ENCODE peak calls at places on chromosomes 7 and 10, in eight cellular contexts. J, L, W, G, B, E, A and X are unnamed samples.

GRCh38 chr7:42617781-42618457 is 294.0 kb downstream of the C7orf25 start:
- DNase-seq in J (no peak), L (no peak), W (no peak), G (no peak), B (no peak), E (no peak), A (no peak), X (no peak)

GRCh38 chr7:47191876-47192291 is 390.0 kb downstream of the TNS3 start:
- DNase-seq in J (no peak), L (no peak), W (no peak), G (no peak), B (no peak), E (no peak), A (no peak), X (no peak)

GRCh38 chr10:54091237-54091636 is 709.8 kb downstream of the PCDH15 start:
- DNase-seq in J (no peak), L (no peak), W (no peak), G (no peak), B (no peak), E (no peak), A (no peak), X (no peak)

GRCh38 chr7:542935-543789 is 23.5 kb upstream of the PDGFA start:
- DNase-seq in J (peak; percentile 94), L (peak; percentile 92), W (no peak), G (no peak), B (peak; percentile 97), E (no peak), A (peak; percentile 73), X (peak; percentile 94)

GRCh38 chr7:98360221-98361124 is 40.4 kb downstream of the BAIAP2L1 start:
- DNase-seq in J (no peak), L (no peak), W (no peak), G (no peak), B (peak; percentile 64), E (no peak), A (no peak), X (no peak)

GRCh38 chr7:33776791-33777190 is 128.5 kb upstream of the BMPER start:
- DNase-seq in J (peak; percentile 26), L (peak; percentile 38), W (no peak), G (no peak), B (peak; percentile 49), E (no peak), A (no peak), X (no peak)

GRCh38 chr7:14834888-14835287 is 67.7 kb downstream of the DGKB start:
- DNase-seq in J (no peak), L (no peak), W (no peak), G (no peak), B (no peak), E (no peak), A (no peak), X (peak; percentile 74)

GRCh38 chr7:16098585-16099179 is 322.7 kb downstream of the CRPPA start:
- DNase-seq in J (peak; percentile 28), L (peak; percentile 12), W (no peak), G (no peak), B (peak; percentile 32), E (no peak), A (no peak), X (no peak)

GRCh38 chr10:103470755-103471653 is 8.0 kb downstream of the CALHM3 start:
- DNase-seq in J (no peak), L (no peak), W (no peak), G (no peak), B (no peak), E (peak; percentile 80), A (no peak), X (no peak)

GRCh38 chr10:3972460-3973366 is 187.7 kb upstream of the KLF6 start:
- DNase-seq in J (peak; percentile 17), L (peak; percentile 11), W (no peak), G (no peak), B (no peak), E (no peak), A (no peak), X (no peak)

GRCh38 chr7:105797652-105798051 is 78.7 kb downstream of the ATXN7L1 start:
- DNase-seq in J (no peak), L (no peak), W (no peak), G (no peak), B (no peak), E (no peak), A (no peak), X (no peak)